ENCODE peak calls at places on chromosomes 7 and 10, in seven cellular contexts. D is testis, X is A549, Q is H1, L is adrenal gland, A is transverse colon, H is heart left ventricle. F is an unnamed sample.

GRCh38 chr7:128361463-128362441 is at the start of gene PRRT4:
- DNase-seq in L (no peak), X (peak; percentile 45), H (peak; percentile 70), A (peak; percentile 27), Q (no peak), D (peak; percentile 36), F (no peak)

GRCh38 chr10:51030480-51030879 is 43.8 kb upstream of the PRKG1 start:
- DNase-seq in H (no peak), X (no peak), L (no peak), D (no peak), A (no peak), Q (no peak), F (no peak)

GRCh38 chr10:98790817-98791216 is 344.1 kb upstream of the HPS1 start:
- DNase-seq in A (no peak), D (no peak), H (no peak), L (no peak), Q (no peak), X (no peak), F (no peak)

GRCh38 chr10:97169911-97170693 is 15.7 kb downstream of the SLIT1 start:
- DNase-seq in D (no peak), A (peak; percentile 81), X (peak; percentile 7), L (peak; percentile 60), Q (no peak), H (peak; percentile 72), F (peak; percentile 19)

GRCh38 chr7:70071786-70072185 is 473.5 kb downstream of the AUTS2 start:
- DNase-seq in A (no peak), X (no peak), H (no peak), Q (no peak), D (no peak), L (no peak), F (no peak)

GRCh38 chr7:20197837-20198236 is 19.3 kb downstream of the MACC1 start:
- DNase-seq in D (no peak), A (no peak), L (no peak), X (peak; percentile 7), H (no peak), Q (no peak), F (no peak)

GRCh38 chr7:144738708-144739314 is 97.0 kb downstream of the TPK1 start:
- DNase-seq in X (peak; percentile 32), A (no peak), L (no peak), H (no peak), Q (no peak), D (peak; percentile 30), F (no peak)

GRCh38 chr10:95462740-95463667 is 98.2 kb downstream of the SORBS1 start:
- DNase-seq in A (no peak), Q (no peak), D (no peak), X (no peak), L (no peak), H (no peak), F (no peak)

GRCh38 chr10:32713560-32713959 is 244.5 kb downstream of the ITGB1 start:
- DNase-seq in X (peak; percentile 16), D (no peak), L (no peak), A (no peak), Q (no peak), H (no peak), F (no peak)

GRCh38 chr10:5670662-5671375 is 4.4 kb upstream of the ASB13 start:
- DNase-seq in H (no peak), X (no peak), Q (no peak), D (no peak), A (no peak), L (no peak), F (no peak)

GRCh38 chr10:132802694-132803320 is 16.9 kb upstream of the NKX6-2 start:
- DNase-seq in Q (no peak), L (no peak), A (no peak), X (no peak), H (no peak), D (no peak), F (no peak)

GRCh38 chr7:141133646-141134045 is 59.8 kb downstream of the TMEM178B start:
- DNase-seq in D (no peak), X (no peak), A (no peak), H (no peak), Q (no peak), L (no peak), F (no peak)

GRCh38 chr10:79066460-79067240 is 2.1 kb upstream of the ZMIZ1 start:
- DNase-seq in X (peak; percentile 76), Q (no peak), A (no peak), L (no peak), D (no peak), H (no peak), F (no peak)

GRCh38 chr10:132366006-132366405 is 31.0 kb upstream of the PWWP2B start:
- DNase-seq in D (no peak), H (no peak), Q (no peak), L (no peak), A (no peak), X (no peak), F (no peak)

GRCh38 chr10:110747609-110748464 is 103.7 kb downstream of the RBM20 start:
- DNase-seq in H (no peak), L (no peak), A (no peak), X (no peak), D (no peak), Q (no peak), F (no peak)

GRCh38 chr10:90149563-90149962 is 448.2 kb downstream of the KIF20B start:
- DNase-seq in L (no peak), X (no peak), A (no peak), H (no peak), Q (no peak), D (no peak), F (no peak)

GRCh38 chr7:2042650-2043049 is 190.1 kb downstream of the MAD1L1 start:
- DNase-seq in D (no peak), A (peak; percentile 2), H (peak; percentile 24), L (no peak), X (no peak), Q (no peak), F (no peak)

GRCh38 chr10:33290286-33291052 is 44.0 kb downstream of the NRP1 start:
- DNase-seq in Q (no peak), L (no peak), H (no peak), X (peak; percentile 57), A (no peak), D (no peak), F (no peak)

GRCh38 chr7:114508096-114508495 is 93.5 kb downstream of the FOXP2 start:
- DNase-seq in Q (no peak), H (no peak), A (no peak), D (no peak), L (no peak), X (no peak), F (no peak)

GRCh38 chr10:32937824-32938482 is 20.1 kb downstream of the ITGB1 start:
- DNase-seq in A (peak; percentile 19), H (no peak), Q (no peak), L (peak; percentile 41), D (no peak), X (peak; percentile 55), F (no peak)

GRCh38 chr10:22245567-22245966 is 27.8 kb upstream of the EBLN1 start:
- DNase-seq in X (peak; percentile 66), D (no peak), L (no peak), A (no peak), Q (no peak), H (no peak), F (no peak)

GRCh38 chr7:78400038-78400437 is 601.5 kb downstream of the PHTF2 start:
- DNase-seq in Q (no peak), D (no peak), X (no peak), L (no peak), A (no peak), H (no peak), F (no peak)

GRCh38 chr7:17599733-17600685 is 301.6 kb downstream of the AHR start:
- DNase-seq in A (no peak), X (peak; percentile 84), Q (no peak), D (no peak), H (no peak), L (no peak), F (no peak)

GRCh38 chr7:6536899-6537298 is 14.4 kb downstream of the GRID2IP start:
- DNase-seq in Q (peak; percentile 41), D (peak; percentile 50), H (no peak), X (no peak), L (no peak), A (no peak), F (no peak)

DNA sequence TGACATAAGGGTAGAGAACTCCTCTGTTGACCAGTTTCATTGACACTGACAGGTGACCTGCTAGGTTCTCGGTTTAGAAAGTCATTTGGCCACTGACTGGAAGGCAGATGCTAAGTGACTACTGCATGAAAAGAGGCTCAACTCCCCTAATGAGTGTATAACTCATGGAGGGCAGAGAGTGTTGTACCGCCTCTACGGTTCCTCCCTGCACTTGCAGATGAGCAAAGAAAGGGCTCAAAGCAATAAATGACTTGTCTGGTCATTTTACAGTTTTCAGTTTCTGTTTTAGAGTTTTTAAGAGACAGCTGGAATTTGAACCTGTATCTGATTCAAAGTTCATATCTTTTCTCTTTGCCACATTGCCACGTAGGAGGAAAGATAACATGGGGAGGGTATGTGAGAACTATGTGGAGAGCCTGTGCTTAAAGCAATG is 2.9 kb upstream of the FGL2 start:
- DNase-seq in Q (no peak), D (no peak), A (peak; percentile 37), X (no peak), H (no peak), L (no peak), F (no peak)
- TF ChIP-seq POLR2A in Q (no peak), D (no peak), A (no peak), X (no peak), H (no peak), L (no peak), F (no peak)

GRCh38 chr10:16049775-16050174 is 189.5 kb upstream of the MINDY3 start:
- DNase-seq in L (no peak), D (no peak), H (no peak), Q (no peak), A (no peak), X (no peak), F (no peak)

GRCh38 chr10:16049050-16049449 is 188.7 kb upstream of the MINDY3 start:
- DNase-seq in L (no peak), X (peak; percentile 24), H (no peak), A (no peak), Q (no peak), D (no peak), F (no peak)
- TF ChIP-seq CTCF in L (no peak), X (no peak), H (no peak), A (no peak), Q (peak; percentile 21), D (no peak), F (no peak)

GRCh38 chr7:150514748-150515222 is at the start of gene GIMAP7:
- DNase-seq in D (no peak), A (peak; percentile 42), Q (no peak), L (no peak), X (no peak), H (no peak), F (no peak)
- TF ChIP-seq POLR2A in D (no peak), A (peak; percentile 61), Q (no peak), L (no peak), X (no peak), H (peak; percentile 68), F (no peak)

DNA sequence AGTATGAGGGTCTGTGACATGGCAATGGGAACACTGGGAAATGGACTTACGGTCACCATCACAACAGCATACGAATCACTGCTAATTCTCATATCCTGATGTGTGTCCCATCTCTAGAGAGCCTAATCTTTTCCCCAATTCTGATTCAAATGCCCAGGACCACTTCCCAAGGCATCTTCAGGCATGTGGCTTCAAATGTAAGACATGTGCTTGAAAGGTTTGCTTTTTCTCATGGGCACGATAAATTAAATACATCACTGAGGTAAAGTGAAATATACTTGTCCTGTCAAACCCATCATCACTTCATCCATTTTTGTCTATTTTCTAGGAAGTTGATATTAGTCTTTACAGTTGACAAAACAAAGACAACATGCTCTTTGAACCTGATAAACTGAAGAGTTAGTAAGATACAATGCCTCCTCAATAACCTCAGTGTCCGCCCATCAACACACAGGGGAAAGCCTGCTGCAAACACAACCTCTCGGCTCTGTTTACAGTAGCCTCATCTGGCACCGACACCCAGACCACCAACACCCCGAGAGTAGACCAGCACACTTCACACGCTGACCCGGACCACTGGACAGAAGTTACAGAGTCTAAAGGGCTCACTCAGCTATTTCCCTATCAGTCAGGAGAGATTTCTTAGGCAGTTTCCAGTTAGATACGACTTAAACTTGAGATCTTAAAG is 24.8 kb downstream of the GRB10 start:
- DNase-seq in X (no peak), A (no peak), H (no peak), D (no peak), Q (no peak), L (no peak), F (no peak)
- TF ChIP-seq CTCF in X (no peak), A (no peak), H (no peak), D (no peak), Q (no peak), L (no peak), F (no peak)